ENCODE peak calls at places on chromosomes 6 and 20, in eight cellular contexts. D is HT-29; B is ovary; N is naive thymus-derived CD4-positive, alpha-beta T cell; J is left lung; S is prostate gland; V is activated T-cell treated with anti-CD3 and anti-CD28 coated beads, Interleukin-2, amount 50 U/mL, for 72 hours; H is lower lobe of right lung. Q is an unnamed sample.

GRCh38 chr20:50491926-50492634 is 18.1 kb upstream of the PTPN1 start:
- DNase-seq in J (no peak), V (no peak), N (no peak), D (no peak), S (no peak), H (no peak), B (no peak), Q (no peak)

GRCh38 chr20:1909097-1909496 is 13.9 kb downstream of the SIRPA start:
- DNase-seq in J (no peak), B (no peak), D (no peak), H (no peak), N (no peak), S (no peak), V (no peak), Q (no peak)

GRCh38 chr6:98894810-98895209 is 52.9 kb downstream of the FBXL4 start:
- DNase-seq in S (no peak), D (no peak), B (no peak), H (no peak), V (no peak), N (no peak), J (no peak), Q (no peak)

GRCh38 chr6:154458565-154459475 is 51.7 kb downstream of the CNKSR3 start:
- DNase-seq in J (no peak), S (no peak), D (no peak), V (no peak), N (no peak), H (no peak), B (no peak), Q (no peak)

GRCh38 chr20:58078741-58079522 is 149.5 kb downstream of the ANKRD60 start:
- DNase-seq in B (no peak), H (no peak), N (no peak), S (peak; percentile 26), V (no peak), D (no peak), J (no peak), Q (no peak)

GRCh38 chr6:118735320-118735719 is 83.9 kb upstream of the CEP85L start:
- DNase-seq in S (no peak), N (no peak), V (no peak), B (no peak), D (no peak), J (no peak), H (no peak), Q (no peak)

GRCh38 chr6:105593805-105594231 is 190.9 kb upstream of the PREP start:
- DNase-seq in D (no peak), S (peak; percentile 53), N (no peak), V (no peak), H (no peak), J (no peak), B (no peak), Q (no peak)

GRCh38 chr20:22389836-22390542 is 194.4 kb downstream of the FOXA2 start:
- DNase-seq in D (peak; percentile 76), H (peak; percentile 69), B (no peak), N (no peak), S (no peak), J (peak; percentile 64), V (no peak), Q (no peak)

GRCh38 chr6:135113855-135114254 is 59.2 kb upstream of the HBS1L start:
- DNase-seq in B (no peak), V (peak; percentile 27), H (no peak), N (no peak), D (no peak), J (no peak), S (no peak), Q (no peak)

GRCh38 chr6:110949679-110950285 is 8.7 kb upstream of the GTF3C6 start:
- DNase-seq in D (peak; percentile 16), N (peak; percentile 17), B (no peak), H (no peak), V (no peak), S (no peak), J (no peak), Q (no peak)

GRCh38 chr6:130494745-130495144 is 128.9 kb downstream of the TMEM200A start:
- DNase-seq in D (no peak), S (no peak), J (no peak), N (no peak), B (no peak), V (no peak), H (no peak), Q (no peak)

GRCh38 chr20:34552569-34552968 is 5.9 kb upstream of the MAP1LC3A start:
- DNase-seq in S (no peak), J (no peak), B (no peak), N (no peak), D (no peak), H (no peak), V (no peak), Q (no peak)

GRCh38 chr6:157461000-157461915 is 80.3 kb downstream of the ZDHHC14 start:
- DNase-seq in J (no peak), S (no peak), B (no peak), N (no peak), H (no peak), D (no peak), V (peak; percentile 91), Q (no peak)

GRCh38 chr20:31906001-31906400 is 35.6 kb downstream of the TTLL9 start:
- DNase-seq in D (no peak), B (no peak), J (no peak), S (no peak), V (no peak), H (no peak), N (no peak), Q (no peak)

GRCh38 chr6:134352786-134353480 is 35.0 kb upstream of the SGK1 start:
- DNase-seq in B (no peak), H (no peak), J (no peak), V (peak; percentile 54), N (no peak), D (no peak), S (no peak), Q (no peak)

GRCh38 chr6:41161851-41162552 is 914 bp downstream of the TREM2 start:
- DNase-seq in B (no peak), S (no peak), N (no peak), V (no peak), J (no peak), D (no peak), H (no peak), Q (no peak)

GRCh38 chr6:99347804-99348203 is 1.7 kb downstream of the FAXC start:
- DNase-seq in B (no peak), N (no peak), J (no peak), H (no peak), V (no peak), S (no peak), D (no peak), Q (no peak)